ENCODE peak calls at places on chromosomes 11 and 22, in four cellular contexts. V, Q, S and I are unnamed samples.

GRCh38 chr11:85088286-85088685 is 538.9 kb downstream of the DLG2 start:
- DNase-seq in Q (no peak), V (no peak), S (no peak), I (no peak)

GRCh38 chr22:36419177-36419911 is 31.6 kb upstream of the MYH9 start:
- DNase-seq in V (no peak), Q (no peak), S (no peak), I (no peak)

GRCh38 chr11:60772666-60773065 is 12.5 kb upstream of the MS4A10 start:
- DNase-seq in S (no peak), V (no peak), Q (no peak), I (no peak)

GRCh38 chr22:39351689-39352214 is 2.0 kb downstream of the SYNGR1 start:
- DNase-seq in S (no peak), V (peak; percentile 46), Q (no peak), I (no peak)

GRCh38 chr11:120229451-120230424 is 10.2 kb upstream of the POU2F3 start:
- DNase-seq in V (no peak), Q (no peak), S (peak; percentile 52), I (no peak)

GRCh38 chr11:103798029-103798428 is 238.4 kb upstream of the DDI1 start:
- DNase-seq in Q (no peak), V (no peak), S (no peak), I (no peak)

GRCh38 chr11:18617688-18618340 is 16.3 kb downstream of the SPTY2D1 start:
- DNase-seq in S (no peak), V (no peak), Q (no peak), I (no peak)

GRCh38 chr22:38284042-38284402 is 11.2 kb upstream of the TMEM184B start:
- DNase-seq in V (no peak), S (no peak), Q (peak; percentile 48), I (no peak)

GRCh38 chr11:115716577-115717214 is 212.5 kb upstream of the CADM1 start:
- DNase-seq in V (peak; percentile 45), S (no peak), Q (no peak), I (no peak)

GRCh38 chr11:106032861-106033260 is 10.8 kb upstream of the MSANTD4 start:
- DNase-seq in V (no peak), S (no peak), Q (no peak), I (no peak)

GRCh38 chr11:14253878-14254277 is 105.1 kb downstream of the RRAS2 start:
- DNase-seq in Q (no peak), S (no peak), V (no peak), I (no peak)

GRCh38 chr11:90756617-90757016 is 533.8 kb upstream of the CHORDC1 start:
- DNase-seq in S (no peak), V (no peak), Q (no peak), I (no peak)

GRCh38 chr22:49212466-49212865 is 615.2 kb downstream of the BRD1 start:
- DNase-seq in S (no peak), Q (no peak), V (no peak), I (no peak)

GRCh38 chr22:35686298-35686697 is 31.4 kb upstream of the APOL5 start:
- DNase-seq in Q (no peak), V (no peak), S (no peak), I (no peak)

GRCh38 chr22:22195265-22196017 is 49.1 kb upstream of the VPREB1 start:
- DNase-seq in S (peak; percentile 87), V (peak; percentile 89), Q (peak; percentile 9), I (peak; percentile 79)

GRCh38 chr11:117874253-117874909 is 2.1 kb downstream of the FXYD6 start:
- DNase-seq in S (peak; percentile 63), V (no peak), Q (no peak), I (no peak)

GRCh38 chr11:11335043-11335442 is 18.0 kb downstream of the CSNK2A3 start:
- DNase-seq in V (no peak), S (peak; percentile 3), Q (no peak), I (no peak)

GRCh38 chr11:116164843-116165242 is 607.9 kb downstream of the BUD13 start:
- DNase-seq in S (no peak), V (no peak), Q (no peak), I (no peak)

GRCh38 chr11:65854871-65855837 is 2.8 kb downstream of the CFL1 start:
- DNase-seq in V (no peak), S (no peak), Q (no peak), I (no peak)

GRCh38 chr11:126355926-126356897 is 726 bp downstream of the ST3GAL4 start:
- DNase-seq in S (peak; percentile 64), V (no peak), Q (no peak), I (no peak)

GRCh38 chr11:8917157-8917820 is 6.3 kb downstream of the AKIP1 start:
- DNase-seq in V (peak; percentile 19), Q (peak; percentile 63), S (no peak), I (no peak)

GRCh38 chr11:76803023-76803422 is 19.9 kb downstream of the TSKU start:
- DNase-seq in S (no peak), V (no peak), Q (no peak), I (no peak)

GRCh38 chr11:36105743-36106581 is 162.1 kb downstream of the LDLRAD3 start:
- DNase-seq in Q (no peak), S (no peak), V (no peak), I (no peak)

GRCh38 chr11:1481483-1481825 is 5.1 kb downstream of the MOB2 start:
- DNase-seq in Q (no peak), S (no peak), V (no peak), I (no peak)

GRCh38 chr11:134532176-134532920 is 120.3 kb upstream of the B3GAT1 start:
- DNase-seq in V (no peak), S (no peak), Q (no peak), I (no peak)

GRCh38 chr11:504053-504993 is 2.7 kb downstream of the RNH1 start:
- DNase-seq in Q (no peak), V (no peak), S (no peak), I (no peak)

GRCh38 chr11:103079833-103080232 is 12.1 kb downstream of the DCUN1D5 start:
- DNase-seq in Q (no peak), V (no peak), S (no peak), I (no peak)

GRCh38 chr11:104946907-104947306 is 21.5 kb downstream of the CASP4 start:
- DNase-seq in V (no peak), S (peak; percentile 62), Q (no peak), I (peak; percentile 6)

GRCh38 chr11:69972351-69972802 is 105.7 kb upstream of the ANO1 start:
- DNase-seq in Q (no peak), S (peak; percentile 41), V (no peak), I (no peak)

GRCh38 chr11:8223513-8223899 is 40.2 kb downstream of the LMO1 start:
- DNase-seq in S (no peak), V (no peak), Q (no peak), I (no peak)

GRCh38 chr11:48017105-48017874 is 36.9 kb downstream of the PTPRJ start:
- DNase-seq in Q (no peak), S (no peak), V (no peak), I (no peak)

GRCh38 chr11:47087801-47088200 is 88.9 kb downstream of the ARFGAP2 start:
- DNase-seq in V (no peak), S (no peak), Q (no peak), I (no peak)

GRCh38 chr11:16612801-16613400 is 125.5 kb upstream of the C11orf58 start:
- DNase-seq in V (peak; percentile 12), S (peak; percentile 76), Q (no peak), I (peak; percentile 78)

GRCh38 chr11:118522571-118523072 is 4.7 kb upstream of the TTC36 start:
- DNase-seq in V (peak; percentile 21), Q (no peak), S (peak; percentile 40), I (peak; percentile 7)